ENCODE peak calls at places on chromosomes 12 and 14, in nine cellular contexts. C is OCI-M1; E is T-cell; H is amniotic stem cell; P is AG09319; X is CD8-positive, alpha-beta memory T cell; Y is stimulated activated CD8-positive, alpha-beta memory T cell treated with anti-CD3 and anti-CD28 coated beads, Interleukin-4, amount 100 ng/mL, for 48 hours; B is AG10803; T is naive B cell. K is an unnamed sample.
A peak's percentile ranks its signal among the peaks of the same experiment; 100 is the strongest.

GRCh38 chr12:7907009-7907408 is 29.0 kb downstream of the SLC2A3 start:
- DNase-seq in C (peak; percentile 93), E (no peak), H (no peak), P (no peak), X (no peak), Y (peak; percentile 65), B (peak; percentile 41), T (no peak), K (no peak)

GRCh38 chr14:76007852-76008251 is 22.3 kb downstream of the IFT43 start:
- DNase-seq in C (no peak), E (no peak), H (no peak), P (no peak), X (no peak), Y (no peak), B (peak; percentile 29), T (no peak), K (no peak)

GRCh38 chr12:66235626-66236281 is 46.7 kb downstream of the IRAK3 start:
- DNase-seq in C (peak; percentile 63), E (no peak), H (no peak), P (no peak), X (no peak), Y (no peak), B (peak; percentile 15), T (no peak), K (no peak)

GRCh38 chr12:49292729-49293055 is 2.3 kb upstream of the PRPH start:
- DNase-seq in C (no peak), E (no peak), H (no peak), P (no peak), X (no peak), Y (no peak), B (no peak), T (no peak), K (no peak)

GRCh38 chr14:102683399-102684275 is 91.2 kb downstream of the RCOR1 start:
- DNase-seq in C (no peak), E (no peak), H (no peak), P (no peak), X (no peak), Y (no peak), B (no peak), T (no peak), K (no peak)

GRCh38 chr12:49578471-49579112 is 10.7 kb upstream of the MCRS1 start:
- DNase-seq in C (no peak), E (no peak), H (no peak), P (no peak), X (no peak), Y (no peak), B (no peak), T (no peak), K (no peak)

GRCh38 chr14:51041853-51042252 is 53.1 kb downstream of the TRIM9 start:
- DNase-seq in C (no peak), E (no peak), H (no peak), P (no peak), X (no peak), Y (no peak), B (no peak), T (no peak), K (no peak)

GRCh38 chr14:100777366-100778077 is 48.4 kb upstream of the MEG3 start:
- DNase-seq in C (no peak), E (no peak), H (no peak), P (no peak), X (no peak), Y (no peak), B (no peak), T (no peak), K (no peak)

GRCh38 chr14:94173471-94173884 is 644 bp upstream of the PPP4R4 start:
- DNase-seq in C (peak; percentile 55), E (no peak), H (no peak), P (no peak), X (no peak), Y (no peak), B (no peak), T (no peak), K (no peak)

GRCh38 chr12:95173392-95174251 is 43.6 kb downstream of the FGD6 start:
- DNase-seq in C (peak; percentile 34), E (no peak), H (no peak), P (peak; percentile 30), X (no peak), Y (no peak), B (peak; percentile 73), T (no peak), K (no peak)

GRCh38 chr12:115763982-115764621 is 513.4 kb downstream of the MED13L start:
- DNase-seq in C (peak; percentile 3), E (no peak), H (no peak), P (no peak), X (no peak), Y (no peak), B (no peak), T (no peak), K (no peak)

GRCh38 chr12:22283508-22283907 is 51.0 kb downstream of the ST8SIA1 start:
- DNase-seq in C (no peak), E (no peak), H (no peak), P (no peak), X (no peak), Y (no peak), B (no peak), T (no peak), K (no peak)

GRCh38 chr12:6613776-6614512 is 6.8 kb upstream of the CHD4 start:
- DNase-seq in C (peak; percentile 99), E (no peak), H (peak; percentile 79), P (peak; percentile 89), X (peak; percentile 84), Y (peak; percentile 54), B (peak; percentile 96), T (peak; percentile 40), K (peak; percentile 71)

GRCh38 chr14:68160269-68160668 is 340.7 kb downstream of the RAD51B start:
- DNase-seq in C (no peak), E (no peak), H (no peak), P (no peak), X (no peak), Y (no peak), B (no peak), T (no peak), K (no peak)

GRCh38 chr14:100067971-100068959 is 3.0 kb downstream of the EVL start:
- DNase-seq in C (peak; percentile 15), E (peak; percentile 85), H (no peak), P (no peak), X (peak; percentile 95), Y (peak; percentile 91), B (no peak), T (peak; percentile 72), K (peak; percentile 85)

GRCh38 chr12:64098709-64099354 is 123.3 kb downstream of the KICS2 start:
- DNase-seq in C (no peak), E (no peak), H (no peak), P (peak; percentile 35), X (no peak), Y (no peak), B (peak; percentile 88), T (no peak), K (no peak)

GRCh38 chr14:34053666-34054065 is 102.8 kb upstream of the EGLN3 start:
- DNase-seq in C (no peak), E (no peak), H (no peak), P (no peak), X (no peak), Y (no peak), B (peak; percentile 40), T (no peak), K (no peak)

GRCh38 chr12:2691340-2692111 is 103.2 kb upstream of the FKBP4 start:
- DNase-seq in C (peak; percentile 72), E (no peak), H (no peak), P (no peak), X (peak; percentile 70), Y (peak; percentile 59), B (no peak), T (peak; percentile 33), K (peak; percentile 54)

GRCh38 chr12:92439397-92439779 is 263.4 kb upstream of the PLEKHG7 start:
- DNase-seq in C (no peak), E (no peak), H (peak; percentile 36), P (peak; percentile 11), X (no peak), Y (no peak), B (peak; percentile 84), T (no peak), K (no peak)

GRCh38 chr14:68380304-68380840 is 412.5 kb downstream of the ZFP36L1 start:
- DNase-seq in C (no peak), E (no peak), H (no peak), P (no peak), X (no peak), Y (no peak), B (peak; percentile 84), T (no peak), K (no peak)

GRCh38 chr12:49534806-49535278 is 4.0 kb upstream of the KCNH3 start:
- DNase-seq in C (no peak), E (no peak), H (no peak), P (no peak), X (no peak), Y (no peak), B (no peak), T (no peak), K (no peak)

GRCh38 chr12:11085419-11085818 is 6.7 kb downstream of the TAS2R43 start:
- DNase-seq in C (no peak), E (no peak), H (no peak), P (no peak), X (no peak), Y (no peak), B (no peak), T (no peak), K (no peak)

GRCh38 chr14:32004300-32004699 is 72.8 kb upstream of the ARHGAP5 start:
- DNase-seq in C (peak; percentile 20), E (no peak), H (no peak), P (no peak), X (no peak), Y (no peak), B (peak; percentile 76), T (no peak), K (no peak)

GRCh38 chr12:96988919-96989318 is 81.9 kb downstream of the NEDD1 start:
- DNase-seq in C (peak; percentile 68), E (no peak), H (no peak), P (no peak), X (no peak), Y (no peak), B (no peak), T (no peak), K (no peak)

GRCh38 chr12:65603428-65604351 is 220.6 kb upstream of the HMGA2 start:
- DNase-seq in C (no peak), E (no peak), H (peak; percentile 39), P (peak; percentile 61), X (no peak), Y (no peak), B (peak; percentile 98), T (no peak), K (no peak)

GRCh38 chr12:52221912-52222457 is 11.1 kb upstream of the KRT7 start:
- DNase-seq in C (peak; percentile 56), E (peak; percentile 21), H (no peak), P (no peak), X (no peak), Y (peak; percentile 94), B (peak; percentile 51), T (no peak), K (no peak)

GRCh38 chr14:68306934-68307758 is 485.7 kb downstream of the ZFP36L1 start:
- DNase-seq in C (no peak), E (no peak), H (no peak), P (no peak), X (no peak), Y (no peak), B (peak; percentile 40), T (no peak), K (no peak)

GRCh38 chr12:64550758-64551157 is 59.5 kb upstream of the RASSF3 start:
- DNase-seq in C (no peak), E (no peak), H (no peak), P (no peak), X (no peak), Y (no peak), B (no peak), T (no peak), K (no peak)

GRCh38 chr12:7995266-7995963 is 37.1 kb upstream of the FOXJ2 start:
- DNase-seq in C (peak; percentile 94), E (peak; percentile 78), H (peak; percentile 85), P (peak; percentile 74), X (peak; percentile 91), Y (peak; percentile 89), B (peak; percentile 88), T (peak; percentile 90), K (peak; percentile 63)

K was measured in KG1.